ENCODE peak calls at places on chromosomes 6 and 20, in five cellular contexts. Y, B, J, C and F are unnamed samples.
A peak's percentile ranks its signal among the peaks of the same experiment; 100 is the strongest.

GRCh38 chr6:44110005-44110681 is 17.1 kb downstream of the MRPL14 start:
- DNase-seq in Y (no peak), B (no peak), J (no peak), C (no peak), F (no peak)

GRCh38 chr6:160178271-160178670 is 56.7 kb downstream of the SLC22A1 start:
- DNase-seq in Y (no peak), B (no peak), J (no peak), C (no peak), F (no peak)

GRCh38 chr6:10659697-10660348 is 34.6 kb downstream of the C6orf52 start:
- DNase-seq in Y (peak; percentile 46), B (no peak), J (no peak), C (no peak), F (no peak)

GRCh38 chr20:33277471-33278441 is 5.3 kb upstream of the BPIFB1 start:
- DNase-seq in Y (no peak), B (peak; percentile 58), J (peak; percentile 53), C (no peak), F (no peak)

GRCh38 chr6:3748726-3749389 is 2.7 kb downstream of the PXDC1 start:
- DNase-seq in Y (no peak), B (no peak), J (no peak), C (no peak), F (no peak)

GRCh38 chr6:21946298-21946783 is 350.5 kb downstream of the PRL start:
- DNase-seq in Y (no peak), B (no peak), J (no peak), C (no peak), F (no peak)

GRCh38 chr6:160174681-160175080 is 53.1 kb downstream of the SLC22A1 start:
- DNase-seq in Y (no peak), B (no peak), J (no peak), C (no peak), F (no peak)

GRCh38 chr6:79468116-79468515 is 69.1 kb downstream of the LCA5 start:
- DNase-seq in Y (no peak), B (no peak), J (no peak), C (no peak), F (no peak)

GRCh38 chr6:103122766-103123601 is 1729.5 kb downstream of the GRIK2 start:
- DNase-seq in Y (peak; percentile 87), B (peak; percentile 56), J (peak; percentile 44), C (no peak), F (peak; percentile 3)

GRCh38 chr6:97626586-97627441 is 343.8 kb upstream of the MMS22L start:
- DNase-seq in Y (no peak), B (no peak), J (no peak), C (no peak), F (no peak)

GRCh38 chr6:14743126-14743464 is 502.8 kb upstream of the JARID2 start:
- DNase-seq in Y (no peak), B (no peak), J (no peak), C (no peak), F (no peak)

GRCh38 chr6:17629824-17630510 is 29.9 kb downstream of the FAM8A1 start:
- DNase-seq in Y (no peak), B (no peak), J (no peak), C (no peak), F (no peak)

GRCh38 chr6:148414836-148415235 is 72.2 kb downstream of the SASH1 start:
- DNase-seq in Y (no peak), B (no peak), J (no peak), C (no peak), F (no peak)

DNA sequence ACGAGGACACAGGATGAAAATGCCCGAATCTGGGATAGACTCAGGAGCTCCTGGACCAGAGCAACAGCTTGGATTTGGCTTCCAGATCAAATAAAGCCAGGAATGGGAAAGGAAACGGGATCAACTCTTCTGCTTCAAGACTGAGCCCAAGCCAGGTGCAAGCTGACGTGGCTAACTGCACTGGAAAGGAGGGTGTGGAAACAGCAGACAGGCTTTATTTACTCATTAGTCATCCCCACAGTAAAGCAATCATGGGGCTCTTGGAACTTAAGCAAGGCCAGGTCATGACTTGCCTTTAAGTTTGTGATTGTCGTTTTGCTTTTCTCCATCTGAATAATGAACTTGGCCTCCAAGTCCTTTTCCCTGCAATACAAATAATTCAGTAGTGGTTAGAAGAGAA is 45.2 kb downstream of the KIF16B start:
- DNase-seq in Y (no peak), B (peak; percentile 96), J (peak; percentile 80), C (no peak), F (peak; percentile 26)
- TF ChIP-seq ESRRA in Y (no peak), B (no peak), J (no peak), C (no peak), F (no peak)

GRCh38 chr20:43895235-43895634 is 19.4 kb upstream of the TOX2 start:
- DNase-seq in Y (no peak), B (no peak), J (no peak), C (no peak), F (no peak)
- TF ChIP-seq ESRRA in Y (no peak), B (no peak), J (no peak), C (no peak), F (no peak)

GRCh38 chr20:1103751-1104150 is 14.7 kb upstream of the PSMF1 start:
- DNase-seq in Y (no peak), B (no peak), J (no peak), C (no peak), F (no peak)

GRCh38 chr20:1112908-1113307 is 5.5 kb upstream of the PSMF1 start:
- DNase-seq in Y (no peak), B (no peak), J (no peak), C (no peak), F (no peak)

GRCh38 chr20:1105599-1106194 is 12.7 kb upstream of the PSMF1 start:
- DNase-seq in Y (no peak), B (no peak), J (no peak), C (no peak), F (no peak)

GRCh38 chr20:1107176-1107575 is 11.2 kb upstream of the PSMF1 start:
- DNase-seq in Y (no peak), B (no peak), J (no peak), C (no peak), F (no peak)

GRCh38 chr20:1108437-1108920 is 9.9 kb upstream of the PSMF1 start:
- DNase-seq in Y (peak; percentile 75), B (peak; percentile 61), J (peak; percentile 60), C (no peak), F (peak; percentile 52)
- TF ChIP-seq ESRRA in Y (no peak), B (no peak), J (no peak), C (no peak), F (no peak)

GRCh38 chr6:90343581-90343980 is 46.9 kb upstream of the BACH2 start:
- DNase-seq in Y (no peak), B (peak; percentile 11), J (no peak), C (no peak), F (no peak)

GRCh38 chr6:90333928-90334327 is 37.3 kb upstream of the BACH2 start:
- DNase-seq in Y (no peak), B (no peak), J (no peak), C (no peak), F (no peak)

GRCh38 chr6:90336591-90336990 is 39.9 kb upstream of the BACH2 start:
- DNase-seq in Y (no peak), B (no peak), J (no peak), C (no peak), F (no peak)

GRCh38 chr6:90338409-90338808 is 41.8 kb upstream of the BACH2 start:
- DNase-seq in Y (no peak), B (no peak), J (no peak), C (no peak), F (no peak)
- TF ChIP-seq ESRRA in Y (no peak), B (no peak), J (no peak), C (no peak), F (no peak)

GRCh38 chr6:81073323-81073722 is 679.2 kb downstream of the TENT5A start:
- DNase-seq in Y (no peak), B (no peak), J (no peak), C (no peak), F (no peak)
- TF ChIP-seq ESRRA in Y (no peak), B (no peak), J (no peak), C (no peak), F (no peak)

GRCh38 chr6:153994811-153995210 is 44.2 kb upstream of the OPRM1 start:
- DNase-seq in Y (no peak), B (no peak), J (no peak), C (no peak), F (no peak)
- TF ChIP-seq ESRRA in Y (no peak), B (no peak), J (no peak), C (no peak), F (no peak)

GRCh38 chr6:55047433-55048044 is 126.8 kb upstream of the HCRTR2 start:
- DNase-seq in Y (no peak), B (no peak), J (no peak), C (no peak), F (no peak)
- TF ChIP-seq ESRRA in Y (no peak), B (no peak), J (no peak), C (no peak), F (no peak)

DNA sequence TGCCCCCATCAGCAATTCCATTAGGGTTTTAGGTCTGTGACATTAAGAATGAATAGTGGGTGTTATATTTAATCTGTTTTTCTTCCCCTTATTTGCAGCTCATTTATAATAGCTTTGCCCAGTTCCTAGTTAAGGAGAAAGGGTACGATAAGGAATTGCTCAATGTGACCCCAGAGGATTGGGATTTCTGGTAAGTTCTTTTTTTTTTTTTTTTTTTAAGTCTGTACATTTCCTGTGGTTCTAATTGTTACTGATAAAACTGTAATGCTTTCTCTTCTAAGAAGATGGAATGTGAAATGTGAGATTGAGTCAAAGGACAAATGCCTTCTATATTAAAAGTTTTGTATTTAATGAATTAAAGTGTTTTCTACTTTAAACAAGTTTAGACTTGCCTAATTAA is 5.5 kb downstream of the NT5DC1 start:
- DNase-seq in Y (no peak), B (no peak), J (no peak), C (no peak), F (no peak)
- TF ChIP-seq ESRRA in Y (no peak), B (no peak), J (no peak), C (no peak), F (no peak)